ENCODE peak calls at places on chromosomes 11 and 22, in seven cellular contexts. One of them, this sample, is unnamed.

GRCh38 chr11:83641511-83641910 is 355.3 kb upstream of the CCDC90B start:
- DNase-seq in fibroblast of lung: peak
- DNase-seq in psoas muscle: no peak
- DNase-seq in upper lobe of right lung: no peak
- DNase-seq in body of pancreas: no peak
- DNase-seq in dorsolateral prefrontal cortex: no peak
- DNase-seq in naive thymus-derived CD4-positive, alpha-beta T cell: no peak
- DNase-seq in this sample: no peak

GRCh38 chr11:108511851-108512474 is 13.8 kb upstream of the POGLUT3 start:
- DNase-seq in fibroblast of lung: peak
- DNase-seq in psoas muscle: no peak
- DNase-seq in upper lobe of right lung: no peak
- DNase-seq in body of pancreas: no peak
- DNase-seq in dorsolateral prefrontal cortex: no peak
- DNase-seq in naive thymus-derived CD4-positive, alpha-beta T cell: no peak
- DNase-seq in this sample: peak

GRCh38 chr11:76155455-76156232 is 50.7 kb downstream of the WNT11 start:
- DNase-seq in fibroblast of lung: no peak
- DNase-seq in psoas muscle: no peak
- DNase-seq in upper lobe of right lung: no peak
- DNase-seq in body of pancreas: no peak
- DNase-seq in dorsolateral prefrontal cortex: no peak
- DNase-seq in naive thymus-derived CD4-positive, alpha-beta T cell: no peak
- DNase-seq in this sample: no peak

GRCh38 chr22:19959043-19959586 is 17.5 kb upstream of the TXNRD2 start:
- DNase-seq in fibroblast of lung: peak
- DNase-seq in psoas muscle: peak
- DNase-seq in upper lobe of right lung: peak
- DNase-seq in body of pancreas: peak
- DNase-seq in dorsolateral prefrontal cortex: no peak
- DNase-seq in naive thymus-derived CD4-positive, alpha-beta T cell: no peak
- DNase-seq in this sample: no peak

GRCh38 chr11:77252555-77253270 is 48.8 kb downstream of the GDPD4 start:
- DNase-seq in fibroblast of lung: no peak
- DNase-seq in psoas muscle: no peak
- DNase-seq in upper lobe of right lung: no peak
- DNase-seq in body of pancreas: no peak
- DNase-seq in dorsolateral prefrontal cortex: no peak
- DNase-seq in naive thymus-derived CD4-positive, alpha-beta T cell: no peak
- DNase-seq in this sample: no peak

GRCh38 chr22:28917747-28918543 is 34.6 kb downstream of the ZNRF3 start:
- DNase-seq in fibroblast of lung: peak
- DNase-seq in psoas muscle: no peak
- DNase-seq in upper lobe of right lung: peak
- DNase-seq in body of pancreas: peak
- DNase-seq in dorsolateral prefrontal cortex: no peak
- DNase-seq in naive thymus-derived CD4-positive, alpha-beta T cell: no peak
- DNase-seq in this sample: peak

GRCh38 chr11:213111-213510 is 5.6 kb downstream of the RIC8A start:
- DNase-seq in fibroblast of lung: no peak
- DNase-seq in psoas muscle: no peak
- DNase-seq in upper lobe of right lung: no peak
- DNase-seq in body of pancreas: no peak
- DNase-seq in dorsolateral prefrontal cortex: no peak
- DNase-seq in naive thymus-derived CD4-positive, alpha-beta T cell: no peak
- DNase-seq in this sample: no peak

GRCh38 chr11:78420796-78421209 is 3.2 kb upstream of the GAB2 start:
- DNase-seq in fibroblast of lung: peak
- DNase-seq in psoas muscle: peak
- DNase-seq in upper lobe of right lung: peak
- DNase-seq in body of pancreas: peak
- DNase-seq in dorsolateral prefrontal cortex: no peak
- DNase-seq in naive thymus-derived CD4-positive, alpha-beta T cell: no peak
- DNase-seq in this sample: no peak

GRCh38 chr22:18078329-18079041 is 695 bp downstream of the PEX26 start:
- DNase-seq in fibroblast of lung: peak
- DNase-seq in psoas muscle: peak
- DNase-seq in upper lobe of right lung: peak
- DNase-seq in body of pancreas: peak
- DNase-seq in dorsolateral prefrontal cortex: no peak
- DNase-seq in naive thymus-derived CD4-positive, alpha-beta T cell: peak
- DNase-seq in this sample: no peak

GRCh38 chr11:75147191-75147874 is 3.6 kb upstream of the SLCO2B1 start:
- DNase-seq in fibroblast of lung: no peak
- DNase-seq in psoas muscle: no peak
- DNase-seq in upper lobe of right lung: no peak
- DNase-seq in body of pancreas: no peak
- DNase-seq in dorsolateral prefrontal cortex: no peak
- DNase-seq in naive thymus-derived CD4-positive, alpha-beta T cell: no peak
- DNase-seq in this sample: no peak

GRCh38 chr11:3158131-3158591 is 6.9 kb downstream of the OSBPL5 start:
- DNase-seq in fibroblast of lung: no peak
- DNase-seq in psoas muscle: peak
- DNase-seq in upper lobe of right lung: no peak
- DNase-seq in body of pancreas: no peak
- DNase-seq in dorsolateral prefrontal cortex: no peak
- DNase-seq in naive thymus-derived CD4-positive, alpha-beta T cell: no peak
- DNase-seq in this sample: no peak

GRCh38 chr11:68844376-68844775 is 2.7 kb upstream of the CPT1A start:
- DNase-seq in fibroblast of lung: no peak
- DNase-seq in psoas muscle: no peak
- DNase-seq in upper lobe of right lung: no peak
- DNase-seq in body of pancreas: no peak
- DNase-seq in dorsolateral prefrontal cortex: no peak
- DNase-seq in naive thymus-derived CD4-positive, alpha-beta T cell: no peak
- DNase-seq in this sample: no peak

DNA sequence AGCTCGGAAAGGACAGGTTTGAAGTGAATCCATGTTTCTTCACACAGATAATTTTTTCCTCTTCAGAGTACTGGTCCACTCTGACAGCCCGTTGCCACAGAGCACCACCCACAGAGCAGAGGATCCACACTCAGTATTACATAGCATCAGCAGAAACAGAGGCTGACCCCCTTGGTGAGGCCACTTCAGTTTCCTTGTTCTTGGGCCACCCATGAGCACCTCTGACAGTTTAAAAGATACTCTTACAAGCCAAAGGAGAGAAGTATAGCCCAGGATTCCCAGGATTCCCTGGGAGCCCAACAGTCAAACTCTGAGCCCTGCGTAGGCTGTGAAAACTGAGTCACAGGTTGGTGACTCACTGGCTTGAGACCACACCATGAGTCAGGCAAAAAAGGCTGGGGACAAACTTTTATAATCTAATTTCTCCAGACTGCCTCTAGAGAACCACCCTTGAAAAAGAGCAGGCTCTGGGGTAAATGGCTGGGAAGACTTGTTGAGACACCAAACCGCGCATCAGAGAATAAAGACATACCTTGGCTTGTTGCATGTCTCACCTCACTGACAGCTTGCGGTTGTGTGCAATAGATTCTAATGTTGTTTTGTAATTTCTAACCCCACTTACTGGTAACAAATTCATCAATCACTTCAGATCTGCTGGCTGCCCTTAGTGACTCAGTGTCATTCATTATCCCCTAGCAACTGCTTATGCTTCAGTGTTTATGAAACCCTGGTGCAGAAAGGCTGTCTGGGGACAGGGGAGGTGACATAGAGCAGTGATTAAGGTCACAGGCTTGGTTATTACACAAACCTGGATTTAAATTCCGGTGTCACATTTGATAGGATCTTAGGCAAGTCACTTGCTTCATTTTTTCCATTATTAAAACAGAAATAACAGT is 56.9 kb upstream of the PRSS23 start:
- DNase-seq in fibroblast of lung: peak
- DNase-seq in psoas muscle: peak
- DNase-seq in upper lobe of right lung: no peak
- DNase-seq in body of pancreas: peak
- DNase-seq in dorsolateral prefrontal cortex: no peak
- DNase-seq in naive thymus-derived CD4-positive, alpha-beta T cell: no peak
- DNase-seq in this sample: peak
- H3K4me3 ChIP-seq in fibroblast of lung: no peak
- H3K4me3 ChIP-seq in psoas muscle: no peak
- H3K4me3 ChIP-seq in upper lobe of right lung: no peak
- H3K4me3 ChIP-seq in body of pancreas: no peak
- H3K4me3 ChIP-seq in dorsolateral prefrontal cortex: no peak
- H3K4me3 ChIP-seq in naive thymus-derived CD4-positive, alpha-beta T cell: no peak
- H3K4me3 ChIP-seq in this sample: no peak

GRCh38 chr22:43205261-43205691 is 18.3 kb upstream of the TTLL12 start:
- DNase-seq in fibroblast of lung: no peak
- DNase-seq in psoas muscle: no peak
- DNase-seq in upper lobe of right lung: no peak
- DNase-seq in body of pancreas: no peak
- DNase-seq in dorsolateral prefrontal cortex: no peak
- DNase-seq in naive thymus-derived CD4-positive, alpha-beta T cell: no peak
- DNase-seq in this sample: no peak
- H3K4me3 ChIP-seq in fibroblast of lung: no peak
- H3K4me3 ChIP-seq in psoas muscle: no peak
- H3K4me3 ChIP-seq in upper lobe of right lung: no peak
- H3K4me3 ChIP-seq in body of pancreas: no peak
- H3K4me3 ChIP-seq in dorsolateral prefrontal cortex: no peak
- H3K4me3 ChIP-seq in naive thymus-derived CD4-positive, alpha-beta T cell: no peak
- H3K4me3 ChIP-seq in this sample: no peak

GRCh38 chr11:86064236-86064803 is 4.6 kb downstream of the PICALM start:
- DNase-seq in fibroblast of lung: peak
- DNase-seq in psoas muscle: no peak
- DNase-seq in upper lobe of right lung: no peak
- DNase-seq in body of pancreas: no peak
- DNase-seq in dorsolateral prefrontal cortex: no peak
- DNase-seq in naive thymus-derived CD4-positive, alpha-beta T cell: no peak
- DNase-seq in this sample: no peak

GRCh38 chr11:86061483-86061882 is 7.4 kb downstream of the PICALM start:
- DNase-seq in fibroblast of lung: no peak
- DNase-seq in psoas muscle: no peak
- DNase-seq in upper lobe of right lung: no peak
- DNase-seq in body of pancreas: no peak
- DNase-seq in dorsolateral prefrontal cortex: no peak
- DNase-seq in naive thymus-derived CD4-positive, alpha-beta T cell: no peak
- DNase-seq in this sample: no peak

GRCh38 chr11:86060544-86060943 is 8.3 kb downstream of the PICALM start:
- DNase-seq in fibroblast of lung: no peak
- DNase-seq in psoas muscle: no peak
- DNase-seq in upper lobe of right lung: no peak
- DNase-seq in body of pancreas: no peak
- DNase-seq in dorsolateral prefrontal cortex: no peak
- DNase-seq in naive thymus-derived CD4-positive, alpha-beta T cell: no peak
- DNase-seq in this sample: no peak

GRCh38 chr11:86063536-86063935 is 5.3 kb downstream of the PICALM start:
- DNase-seq in fibroblast of lung: peak
- DNase-seq in psoas muscle: no peak
- DNase-seq in upper lobe of right lung: no peak
- DNase-seq in body of pancreas: no peak
- DNase-seq in dorsolateral prefrontal cortex: no peak
- DNase-seq in naive thymus-derived CD4-positive, alpha-beta T cell: no peak
- DNase-seq in this sample: no peak

DNA sequence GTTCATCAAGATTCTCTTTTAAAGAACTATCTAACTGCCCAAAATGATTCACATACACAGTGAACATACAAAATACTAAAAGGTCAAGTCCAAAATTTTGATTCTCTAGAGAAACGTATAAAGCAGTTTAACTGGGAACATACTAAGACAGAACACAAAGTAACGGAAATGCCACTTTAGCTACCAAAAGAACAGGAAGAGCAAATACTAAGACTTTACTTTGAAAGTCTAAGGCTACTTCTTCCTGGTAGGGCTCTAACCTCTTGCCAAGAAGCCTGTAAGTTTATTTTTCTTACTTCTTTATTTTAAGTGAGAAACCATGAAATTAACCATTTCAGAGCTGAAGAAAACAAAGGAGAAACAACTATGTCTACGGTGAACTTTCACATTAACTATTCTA is 6.2 kb downstream of the PICALM start:
- DNase-seq in fibroblast of lung: peak
- DNase-seq in psoas muscle: no peak
- DNase-seq in upper lobe of right lung: no peak
- DNase-seq in body of pancreas: no peak
- DNase-seq in dorsolateral prefrontal cortex: no peak
- DNase-seq in naive thymus-derived CD4-positive, alpha-beta T cell: peak
- DNase-seq in this sample: no peak
- H3K4me3 ChIP-seq in fibroblast of lung: no peak
- H3K4me3 ChIP-seq in psoas muscle: peak
- H3K4me3 ChIP-seq in upper lobe of right lung: peak
- H3K4me3 ChIP-seq in body of pancreas: no peak
- H3K4me3 ChIP-seq in dorsolateral prefrontal cortex: no peak
- H3K4me3 ChIP-seq in naive thymus-derived CD4-positive, alpha-beta T cell: peak
- H3K4me3 ChIP-seq in this sample: no peak

GRCh38 chr11:128741928-128742327 is 48.1 kb downstream of the FLI1 start:
- DNase-seq in fibroblast of lung: no peak
- DNase-seq in psoas muscle: no peak
- DNase-seq in upper lobe of right lung: no peak
- DNase-seq in body of pancreas: no peak
- DNase-seq in dorsolateral prefrontal cortex: no peak
- DNase-seq in naive thymus-derived CD4-positive, alpha-beta T cell: no peak
- DNase-seq in this sample: no peak

GRCh38 chr11:128749986-128750385 is 56.1 kb downstream of the FLI1 start:
- DNase-seq in fibroblast of lung: no peak
- DNase-seq in psoas muscle: no peak
- DNase-seq in upper lobe of right lung: no peak
- DNase-seq in body of pancreas: no peak
- DNase-seq in dorsolateral prefrontal cortex: no peak
- DNase-seq in naive thymus-derived CD4-positive, alpha-beta T cell: no peak
- DNase-seq in this sample: no peak

GRCh38 chr11:128747728-128748148 is 53.9 kb downstream of the FLI1 start:
- DNase-seq in fibroblast of lung: no peak
- DNase-seq in psoas muscle: no peak
- DNase-seq in upper lobe of right lung: no peak
- DNase-seq in body of pancreas: no peak
- DNase-seq in dorsolateral prefrontal cortex: no peak
- DNase-seq in naive thymus-derived CD4-positive, alpha-beta T cell: peak
- DNase-seq in this sample: no peak

GRCh38 chr11:128741511-128741910 is 47.6 kb downstream of the FLI1 start:
- DNase-seq in fibroblast of lung: no peak
- DNase-seq in psoas muscle: no peak
- DNase-seq in upper lobe of right lung: no peak
- DNase-seq in body of pancreas: no peak
- DNase-seq in dorsolateral prefrontal cortex: no peak
- DNase-seq in naive thymus-derived CD4-positive, alpha-beta T cell: no peak
- DNase-seq in this sample: no peak

DNA sequence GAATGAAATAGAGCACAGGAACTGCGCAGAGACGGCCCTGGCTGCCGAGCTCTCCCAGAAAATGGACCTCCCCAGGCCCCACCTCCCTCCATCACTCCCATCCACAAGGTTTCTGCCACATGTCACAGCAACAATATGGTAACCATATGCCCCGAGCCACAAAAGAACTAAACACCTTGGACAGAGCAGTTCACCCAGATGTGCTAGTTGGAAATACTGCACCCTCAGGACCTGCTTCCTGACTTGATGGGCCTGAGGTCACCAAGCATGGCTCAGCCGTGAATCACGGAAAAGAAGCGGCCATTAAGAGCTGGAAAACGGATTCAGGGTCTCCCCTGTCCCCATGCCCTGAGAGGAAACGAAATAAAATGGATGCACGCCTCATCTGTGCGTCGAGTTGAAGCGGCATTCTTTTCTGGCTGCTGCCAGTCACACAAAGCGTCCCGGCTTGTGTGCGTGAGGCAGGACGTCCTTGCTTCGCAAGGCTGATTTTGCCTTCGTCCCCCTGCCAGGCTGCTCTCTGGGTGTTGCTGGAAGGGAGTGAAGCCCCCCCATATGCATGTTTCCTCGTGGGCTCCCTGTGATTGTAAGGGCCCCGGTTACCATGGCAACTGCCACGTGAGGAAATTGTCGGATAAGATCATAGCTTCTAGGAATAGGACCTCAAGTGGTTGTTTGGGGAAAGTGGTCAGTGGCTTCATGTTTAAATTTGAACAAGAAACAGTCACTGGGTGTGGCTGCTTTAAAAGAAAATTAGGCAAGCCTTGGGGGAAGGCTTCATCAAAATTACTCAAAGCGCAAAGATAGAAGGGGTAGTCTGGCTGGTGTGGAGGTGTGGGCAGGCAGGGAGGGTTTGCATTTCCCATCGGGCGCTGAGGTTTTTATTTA is 51.7 kb downstream of the FLI1 start:
- DNase-seq in fibroblast of lung: peak
- DNase-seq in psoas muscle: no peak
- DNase-seq in upper lobe of right lung: no peak
- DNase-seq in body of pancreas: no peak
- DNase-seq in dorsolateral prefrontal cortex: no peak
- DNase-seq in naive thymus-derived CD4-positive, alpha-beta T cell: no peak
- DNase-seq in this sample: no peak
- H3K4me3 ChIP-seq in fibroblast of lung: no peak
- H3K4me3 ChIP-seq in psoas muscle: no peak
- H3K4me3 ChIP-seq in upper lobe of right lung: no peak
- H3K4me3 ChIP-seq in body of pancreas: no peak
- H3K4me3 ChIP-seq in dorsolateral prefrontal cortex: no peak
- H3K4me3 ChIP-seq in naive thymus-derived CD4-positive, alpha-beta T cell: no peak
- H3K4me3 ChIP-seq in this sample: no peak

This sample was measured in astrocyte of the cerebellum.